ENCODE peak calls at places on chromosomes 7 and 10, in seven cellular contexts. O is nephron progenitor cell, R is foreskin fibroblast, J is GM10248, W is bronchial epithelial cell, K is cardiac fibroblast, V is astrocyte of the spinal cord. T is an unnamed sample.

GRCh38 chr7:150734293-150734692 is 2.9 kb upstream of the GIMAP5 start:
- DNase-seq in O (no peak), R (no peak), J (no peak), W (no peak), K (no peak), V (no peak), T (no peak)

GRCh38 chr7:92714767-92715166 is 121.6 kb downstream of the CDK6 start:
- DNase-seq in O (no peak), R (no peak), J (no peak), W (no peak), K (peak), V (peak), T (no peak)

GRCh38 chr10:69963835-69964710 is 88.6 kb upstream of the MACROH2A2 start:
- DNase-seq in O (no peak), R (no peak), J (no peak), W (no peak), K (no peak), V (no peak), T (no peak)

GRCh38 chr7:77820967-77821366 is 22.4 kb downstream of the PHTF2 start:
- DNase-seq in O (no peak), R (no peak), J (no peak), W (no peak), K (no peak), V (no peak), T (no peak)

GRCh38 chr7:26538683-26539082 is 247.0 kb downstream of the SNX10 start:
- DNase-seq in O (no peak), R (no peak), J (no peak), W (no peak), K (no peak), V (no peak), T (no peak)

GRCh38 chr7:14738086-14738485 is 164.5 kb downstream of the DGKB start:
- DNase-seq in O (no peak), R (no peak), J (no peak), W (no peak), K (no peak), V (no peak), T (no peak)

GRCh38 chr10:87844837-87845623 is 18.3 kb downstream of the KLLN start:
- DNase-seq in O (no peak), R (peak), J (no peak), W (peak), K (peak), V (peak), T (no peak)

GRCh38 chr7:156783864-156784263 is 109.1 kb downstream of the LMBR1 start:
- DNase-seq in O (no peak), R (peak), J (no peak), W (no peak), K (peak), V (peak), T (no peak)

GRCh38 chr10:118615888-118616287 is 20.4 kb upstream of the PRLHR start:
- DNase-seq in O (no peak), R (peak), J (no peak), W (peak), K (no peak), V (no peak), T (no peak)

GRCh38 chr10:124732931-124733536 is 11.1 kb downstream of the FAM53B start:
- DNase-seq in O (no peak), R (peak), J (peak), W (peak), K (peak), V (peak), T (no peak)

GRCh38 chr7:13540429-13540828 is 449.0 kb downstream of the ETV1 start:
- DNase-seq in O (no peak), R (peak), J (no peak), W (no peak), K (peak), V (peak), T (no peak)

GRCh38 chr10:116216676-116217075 is 56.3 kb downstream of the GFRA1 start:
- DNase-seq in O (no peak), R (no peak), J (no peak), W (no peak), K (no peak), V (no peak), T (no peak)

GRCh38 chr7:134307320-134307719 is 9.4 kb downstream of the SLC35B4 start:
- DNase-seq in O (no peak), R (peak), J (no peak), W (no peak), K (peak), V (peak), T (no peak)

GRCh38 chr7:105734233-105734632 is 142.2 kb downstream of the ATXN7L1 start:
- DNase-seq in O (no peak), R (no peak), J (no peak), W (no peak), K (no peak), V (no peak), T (no peak)

GRCh38 chr10:126945351-126946035 is 40.3 kb downstream of the DOCK1 start:
- DNase-seq in O (no peak), R (peak), J (no peak), W (peak), K (no peak), V (no peak), T (no peak)

GRCh38 chr10:112811741-112812551 is 138.1 kb upstream of the TCF7L2 start:
- DNase-seq in O (no peak), R (peak), J (no peak), W (peak), K (peak), V (peak), T (no peak)
- TF ChIP-seq CTCF in O (no peak), R (no peak), J (no peak), W (no peak), K (no peak), V (no peak), T (no peak)

GRCh38 chr7:101171442-101171837 is 6.1 kb upstream of the VGF start:
- DNase-seq in O (no peak), R (peak), J (no peak), W (no peak), K (no peak), V (no peak), T (no peak)
- TF ChIP-seq CTCF in O (no peak), R (peak), J (no peak), W (peak), K (peak), V (peak), T (no peak)

DNA sequence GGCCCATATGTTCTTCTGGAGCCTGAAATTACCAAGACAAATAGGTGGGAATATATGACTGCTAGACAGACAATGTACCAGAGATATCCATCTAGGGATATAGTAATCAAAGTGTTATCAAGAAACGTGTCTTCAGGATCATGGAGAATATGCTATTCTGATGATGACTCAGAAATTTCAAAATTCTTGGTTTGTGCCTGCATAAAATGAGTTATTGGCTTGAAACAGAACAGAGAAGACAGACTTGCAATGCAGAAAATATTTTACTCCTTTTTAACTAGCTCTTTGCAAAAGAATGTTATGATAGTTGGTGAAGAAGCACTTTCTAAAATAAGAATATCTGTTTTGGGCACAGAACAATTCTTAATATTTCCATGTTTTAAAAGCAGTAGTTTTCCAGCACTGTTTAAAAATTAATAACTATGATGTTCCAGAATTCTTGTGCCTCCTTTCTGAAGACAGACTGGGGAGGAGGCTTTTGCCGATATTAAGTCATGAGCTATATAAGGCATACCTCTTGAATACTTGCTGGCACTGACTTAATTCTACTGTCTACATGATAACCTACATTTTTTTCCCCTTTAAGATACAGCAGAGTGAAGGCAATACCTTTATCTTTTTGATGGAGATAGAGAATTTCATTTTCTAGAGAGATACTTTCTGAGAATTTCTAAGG is 34.4 kb upstream of the CABCOCO1 start:
- DNase-seq in O (no peak), R (peak), J (no peak), W (peak), K (peak), V (peak), T (no peak)
- TF ChIP-seq CTCF in O (no peak), R (no peak), J (no peak), W (no peak), K (no peak), V (no peak), T (no peak)

GRCh38 chr10:6701289-6701688 is 121.2 kb upstream of the PRKCQ start:
- DNase-seq in O (peak), R (no peak), J (no peak), W (peak), K (no peak), V (no peak), T (peak)
- TF ChIP-seq CTCF in O (peak), R (no peak), J (no peak), W (peak), K (no peak), V (peak), T (no peak)

GRCh38 chr10:35223016-35223415 is 96.4 kb downstream of the CREM start:
- DNase-seq in O (no peak), R (no peak), J (no peak), W (no peak), K (no peak), V (no peak), T (no peak)
- TF ChIP-seq CTCF in O (no peak), R (no peak), J (no peak), W (no peak), K (peak), V (no peak), T (no peak)

GRCh38 chr7:127609297-127609696 is 8.6 kb downstream of the PAX4 start:
- DNase-seq in O (no peak), R (no peak), J (no peak), W (no peak), K (no peak), V (no peak), T (no peak)

GRCh38 chr7:127618042-127618441 is at the start of gene PAX4:
- DNase-seq in O (no peak), R (no peak), J (no peak), W (no peak), K (no peak), V (no peak), T (no peak)

GRCh38 chr7:127616709-127617108 is 1.2 kb downstream of the PAX4 start:
- DNase-seq in O (no peak), R (no peak), J (no peak), W (no peak), K (no peak), V (no peak), T (no peak)

GRCh38 chr7:127608446-127608845 is 9.5 kb downstream of the PAX4 start:
- DNase-seq in O (no peak), R (no peak), J (no peak), W (no peak), K (no peak), V (no peak), T (no peak)

DNA sequence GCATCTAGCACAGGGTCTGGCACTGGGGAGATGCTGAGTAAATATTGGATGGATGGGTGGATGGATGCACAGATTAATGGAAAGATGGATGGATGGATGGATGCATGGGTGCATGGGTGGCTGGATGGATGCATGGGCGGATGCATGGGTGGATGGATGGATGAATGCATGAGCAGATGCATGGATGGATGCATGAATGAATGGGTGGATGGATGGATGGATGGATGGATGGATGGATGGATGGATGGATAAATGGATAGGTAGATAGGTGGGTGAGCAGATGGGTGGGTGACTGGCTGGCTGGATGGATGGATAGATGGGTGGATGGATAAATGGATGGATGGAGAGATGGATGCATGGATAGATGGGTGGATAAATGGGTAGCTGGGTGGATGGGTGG is 5.7 kb downstream of the PAX4 start:
- DNase-seq in O (no peak), R (no peak), J (no peak), W (no peak), K (no peak), V (no peak), T (no peak)
- TF ChIP-seq CTCF in O (no peak), R (no peak), J (no peak), W (no peak), K (no peak), V (no peak), T (no peak)

T was measured in glutamatergic neuron.